ENCODE peak calls at places on chromosomes 6 and 20, in four cellular contexts. I, U, T and O are unnamed samples. For H3K9me1, the result is how much of the 10 kb centered on the place peaks cover.

GRCh38 chr20:8624616-8625015 is 444.3 kb upstream of the PLCB4 start:
- DNase-seq in T (no peak), I (no peak), U (no peak), O (no peak)

GRCh38 chr20:1897965-1898464 is 2.8 kb downstream of the SIRPA start:
- DNase-seq in I (no peak), U (no peak), T (no peak), O (no peak)

GRCh38 chr6:15999201-15999600 is 129.7 kb upstream of the MYLIP start:
- DNase-seq in I (no peak), U (no peak), T (no peak), O (no peak)

GRCh38 chr6:60952500-60952899 is 1333.5 kb downstream of the KHDRBS2 start:
- DNase-seq in T (no peak), I (no peak), U (no peak), O (peak)

GRCh38 chr6:41676406-41676805 is 38.1 kb downstream of the MDFI start:
- DNase-seq in T (no peak), I (no peak), U (no peak), O (no peak)

GRCh38 chr6:24883618-24884017 is 52.1 kb downstream of the RIPOR2 start:
- DNase-seq in T (peak), I (no peak), U (no peak), O (no peak)

GRCh38 chr6:53573299-53573698 is 28.4 kb upstream of the GCLC start:
- DNase-seq in T (no peak), U (peak), I (no peak), O (no peak)

GRCh38 chr20:57651977-57652864 is 32.0 kb upstream of the ZBP1 start:
- DNase-seq in I (no peak), T (no peak), U (no peak), O (no peak)

GRCh38 chr6:46221221-46221793 is 50.5 kb upstream of the ENPP5 start:
- DNase-seq in U (peak), T (peak), I (peak), O (no peak)

GRCh38 chr20:13777171-13777601 is 7.5 kb downstream of the ESF1 start:
- DNase-seq in I (peak), T (peak), U (no peak), O (no peak)

GRCh38 chr6:91449539-91449938 is 862.7 kb upstream of the MAP3K7 start:
- DNase-seq in U (no peak), I (no peak), T (peak), O (no peak)

GRCh38 chr20:34797012-34797720 is 28.3 kb downstream of the NCOA6 start:
- DNase-seq in U (peak), I (no peak), T (no peak), O (no peak)

GRCh38 chr6:16540804-16541752 is 220.2 kb downstream of the ATXN1 start:
- DNase-seq in U (no peak), I (no peak), T (no peak), O (no peak)

GRCh38 chr20:48051810-48052491 is 266.7 kb upstream of the SULF2 start:
- DNase-seq in U (no peak), I (peak), T (peak), O (no peak)

GRCh38 chr6:81561071-81561564 is 191.4 kb downstream of the TENT5A start:
- DNase-seq in I (no peak), U (no peak), T (peak), O (no peak)

GRCh38 chr6:27091661-27092315 is 155.7 kb upstream of the PRSS16 start:
- DNase-seq in U (peak), I (peak), T (peak), O (peak)

GRCh38 chr6:159916752-159917151 is 26.0 kb downstream of the MAS1 start:
- DNase-seq in U (no peak), I (no peak), T (no peak), O (no peak)

GRCh38 chr6:28258877-28259777 is at the start of gene NKAPL:
- DNase-seq in T (peak), I (peak), U (no peak), O (no peak)

GRCh38 chr6:109949281-109950065 is 28.6 kb upstream of the GPR6 start:
- DNase-seq in U (no peak), I (no peak), T (no peak), O (no peak)

GRCh38 chr6:49300911-49301310 is 162.1 kb downstream of the MMUT start:
- DNase-seq in U (no peak), T (no peak), I (no peak), O (no peak)

GRCh38 chr20:14634666-14635065 is 297.3 kb upstream of the FLRT3 start:
- DNase-seq in U (no peak), T (no peak), I (no peak), O (peak)

GRCh38 chr20:45890997-45891983 is at the start of the genes CTSA and NEURL2:
- DNase-seq in I (peak), T (peak), U (peak), O (no peak)

GRCh38 chr20:59154317-59155013 is 9.2 kb upstream of the ZNF831 start:
- DNase-seq in I (no peak), U (no peak), T (no peak), O (no peak)

GRCh38 chr6:119026822-119027221 is 51.6 kb downstream of the FAM184A start:
- DNase-seq in T (no peak), U (no peak), I (no peak), O (no peak)

GRCh38 chr6:85576479-85576878 is 17.2 kb downstream of the SNX14 start:
- DNase-seq in I (peak), T (no peak), U (no peak), O (no peak)

GRCh38 chr6:32517654-32518445 is 12.2 kb downstream of the HLA-DRB5 start:
- DNase-seq in U (no peak), T (no peak), I (no peak), O (no peak)

GRCh38 chr6:32522302-32523047 is 7.6 kb downstream of the HLA-DRB5 start:
- DNase-seq in I (no peak), U (no peak), T (no peak), O (no peak)

GRCh38 chr6:32519117-32519909 is 10.8 kb downstream of the HLA-DRB5 start:
- DNase-seq in T (no peak), I (no peak), U (no peak), O (no peak)

DNA sequence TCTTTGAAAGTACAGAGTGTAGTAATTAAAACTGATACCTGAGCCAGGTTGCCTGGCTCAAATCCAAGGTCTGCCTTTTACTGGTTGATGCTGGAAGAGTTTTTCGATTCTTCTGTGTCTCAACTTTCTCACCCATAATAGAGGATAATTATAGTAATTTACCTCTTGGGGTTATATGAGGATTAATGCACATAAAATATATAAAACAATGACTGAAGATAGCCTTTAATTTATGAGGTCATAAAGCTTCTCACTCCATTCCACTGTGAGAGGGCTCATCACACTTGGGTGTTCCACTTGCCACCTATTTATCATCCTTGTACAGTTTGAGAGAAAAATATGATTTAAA is 10.2 kb downstream of the HLA-DRB5 start:
- DNase-seq in I (no peak), T (no peak), U (no peak), O (no peak)
- H3K9me1 ChIP-seq in I (under half), T (under half), U (under half), O (under half)

GRCh38 chr6:837380-837779 is 144.4 kb upstream of the EXOC2 start:
- DNase-seq in U (no peak), I (no peak), T (no peak), O (no peak)

GRCh38 chr6:841569-841968 is 148.6 kb upstream of the EXOC2 start:
- DNase-seq in U (no peak), T (no peak), I (no peak), O (no peak)

GRCh38 chr6:839201-839600 is 146.3 kb upstream of the EXOC2 start:
- DNase-seq in U (no peak), I (no peak), T (no peak), O (no peak)

GRCh38 chr6:845581-845980 is 152.6 kb upstream of the EXOC2 start:
- DNase-seq in T (no peak), U (no peak), I (no peak), O (no peak)

DNA sequence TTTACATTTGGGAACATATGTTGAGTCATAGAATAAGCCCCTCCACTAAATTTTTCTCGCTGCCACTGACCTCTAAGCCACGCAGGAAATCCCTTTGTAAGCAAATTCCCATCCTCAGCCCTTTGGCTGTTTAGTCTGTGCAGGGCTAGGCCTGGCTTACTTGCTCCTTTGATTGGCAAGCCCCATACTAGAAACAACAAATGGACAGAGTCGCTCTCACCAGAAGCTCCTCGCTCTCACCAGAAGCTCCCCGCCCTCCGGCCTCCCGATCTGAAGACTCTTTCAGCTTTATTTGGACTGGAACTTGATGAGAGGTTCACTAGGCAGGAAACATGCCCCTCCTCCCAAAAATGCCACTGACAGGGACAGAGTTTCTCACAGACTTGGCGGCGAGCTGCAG is 149.2 kb upstream of the EXOC2 start:
- DNase-seq in I (no peak), T (no peak), U (no peak), O (no peak)
- H2AFZ ChIP-seq in I (no peak), T (no peak), U (peak), O (no peak)

DNA sequence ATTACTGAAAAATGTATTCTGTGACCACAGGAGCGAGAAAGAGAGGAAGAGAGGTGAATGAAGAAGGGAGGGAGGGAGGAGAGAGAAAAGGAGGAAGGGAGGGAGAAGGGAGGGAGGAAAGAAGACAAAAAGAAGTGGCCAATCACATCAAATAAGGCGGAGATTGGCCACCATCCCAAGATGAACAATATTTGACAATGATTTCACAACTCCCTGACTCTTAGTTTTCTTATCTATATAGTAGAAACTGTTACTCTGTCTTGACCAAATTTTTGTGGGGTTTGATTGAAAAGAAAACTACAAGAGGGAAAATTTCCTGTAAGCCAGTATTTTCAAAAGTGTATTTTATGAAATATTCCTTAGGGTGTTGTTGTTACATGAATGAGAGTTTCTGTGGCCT is 52.6 kb downstream of the FOXA2 start:
- DNase-seq in U (no peak), T (no peak), I (no peak), O (no peak)
- H3K9me1 ChIP-seq in U (under half), T (under half), I (under half), O (under half)

GRCh38 chr20:9686001-9686400 is 152.9 kb downstream of the PAK5 start:
- DNase-seq in T (no peak), U (no peak), I (no peak), O (no peak)
- H2AFZ ChIP-seq in T (no peak), U (no peak), I (no peak), O (no peak)

DNA sequence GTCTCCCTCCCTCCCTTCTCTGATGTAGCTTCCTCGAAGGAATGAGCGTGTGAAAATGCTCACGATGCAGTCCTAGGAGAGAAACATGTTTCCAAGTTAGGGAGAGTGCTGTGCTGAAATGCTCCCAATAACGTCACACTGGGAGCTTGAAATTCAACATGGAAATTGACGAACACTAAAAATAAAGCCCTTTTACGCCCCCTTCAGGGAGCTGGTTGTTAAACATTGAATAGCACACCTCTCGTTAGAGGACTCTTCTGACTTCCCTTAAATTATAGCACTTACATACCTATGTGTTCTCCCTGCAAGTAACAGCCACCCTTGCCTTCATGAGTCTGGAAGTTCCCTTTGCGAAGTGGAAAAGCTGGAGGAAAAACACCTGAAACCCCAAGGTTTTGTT is 88.6 kb downstream of the BFSP1 start:
- DNase-seq in T (no peak), U (no peak), I (no peak), O (no peak)
- H3K9me1 ChIP-seq in T (under half), U (under half), I (under half), O (under half)

GRCh38 chr20:50330504-50331313 is 140.1 kb downstream of the CEBPB start:
- DNase-seq in I (no peak), T (no peak), U (no peak), O (no peak)
- H2AFZ ChIP-seq in I (no peak), T (no peak), U (no peak), O (no peak)